ENCODE peak calls at places on chromosome 19, in ten cellular contexts. K is skeletal muscle cell; A is upper lobe of right lung; J is AG04449; B is A673; T is HAP-1; M is uterus; W is naive thymus-derived CD4-positive, alpha-beta T cell; O is PC-3; E is cardiac fibroblast. N is an unnamed sample.

GRCh38 chr19:53132231-53132991 is at the start of gene ZNF415:
- DNase-seq in A (peak), J (no peak), M (peak), T (no peak), E (peak), K (peak), W (peak), O (peak), B (peak), N (no peak)

GRCh38 chr19:33214621-33215020 is 11.0 kb downstream of the SLC7A10 start:
- DNase-seq in W (no peak), K (no peak), O (peak), T (no peak), A (no peak), B (peak), J (no peak), M (no peak), E (peak), N (no peak)

GRCh38 chr19:35232912-35233311 is 4.4 kb upstream of the FAM187B start:
- DNase-seq in M (no peak), B (no peak), T (no peak), O (no peak), J (no peak), K (no peak), W (no peak), E (no peak), A (no peak), N (no peak)

GRCh38 chr19:2474232-2475017 is 1.5 kb upstream of the GADD45B start:
- DNase-seq in O (peak), E (peak), B (peak), T (peak), K (peak), W (peak), M (peak), A (peak), J (no peak), N (peak)

GRCh38 chr19:55080915-55081772 is 5.5 kb downstream of the EPS8L1 start:
- DNase-seq in E (peak), B (peak), K (no peak), M (no peak), O (no peak), T (peak), W (peak), A (peak), J (no peak), N (peak)

GRCh38 chr19:11200931-11201330 is 3.6 kb upstream of the KANK2 start:
- DNase-seq in E (no peak), W (no peak), M (no peak), J (no peak), B (no peak), T (no peak), K (no peak), A (no peak), O (no peak), N (no peak)

GRCh38 chr19:49347835-49348234 is 12.6 kb downstream of the CD37 start:
- DNase-seq in O (peak), W (no peak), J (peak), M (peak), B (peak), K (no peak), T (peak), A (no peak), E (peak), N (peak)

GRCh38 chr19:3027292-3027691 is 1.8 kb downstream of the TLE2 start:
- DNase-seq in B (no peak), O (no peak), J (no peak), A (no peak), W (no peak), T (no peak), M (no peak), K (no peak), E (no peak), N (no peak)

GRCh38 chr19:34502582-34503545 is 21.3 kb downstream of the WTIP start:
- DNase-seq in O (no peak), A (peak), T (no peak), E (peak), M (no peak), W (no peak), J (no peak), B (no peak), K (no peak), N (no peak)

GRCh38 chr19:18418034-18418724 is 1.0 kb upstream of the SSBP4 start:
- DNase-seq in E (no peak), M (no peak), K (no peak), B (no peak), O (no peak), W (no peak), T (no peak), A (peak), J (no peak), N (peak)

GRCh38 chr19:14118165-14119051 is 846 bp upstream of the PRKACA start:
- DNase-seq in K (peak), A (peak), J (peak), B (peak), E (peak), W (peak), M (peak), T (no peak), O (no peak), N (peak)

GRCh38 chr19:2084993-2085720 is 11.0 kb downstream of the MOB3A start:
- DNase-seq in J (no peak), B (peak), E (peak), O (peak), A (peak), W (peak), K (no peak), T (no peak), M (no peak), N (peak)

GRCh38 chr19:45076851-45077730 is 813 bp upstream of the ZNF296 start:
- DNase-seq in T (no peak), E (no peak), O (no peak), B (no peak), W (no peak), K (no peak), J (no peak), A (no peak), M (no peak), N (no peak)

GRCh38 chr19:3054972-3055740 is 7.1 kb downstream of the TLE5 start:
- DNase-seq in J (no peak), W (no peak), B (no peak), T (no peak), M (no peak), E (peak), O (peak), A (no peak), K (no peak), N (no peak)

GRCh38 chr19:55322495-55322894 is 2.6 kb downstream of the TMEM150B start:
- DNase-seq in M (no peak), J (no peak), W (no peak), E (no peak), K (no peak), A (no peak), B (no peak), T (no peak), O (no peak), N (no peak)

GRCh38 chr19:6590458-6591319 is at the start of gene CD70:
- DNase-seq in A (no peak), W (peak), K (no peak), M (no peak), O (no peak), B (peak), J (no peak), T (peak), E (no peak), N (peak)

GRCh38 chr19:17686592-17687042 is 1.5 kb downstream of the UNC13A start:
- DNase-seq in M (no peak), T (no peak), J (no peak), K (no peak), W (no peak), E (peak), A (no peak), B (peak), O (peak), N (no peak)

GRCh38 chr19:51783373-51783772 is 11.6 kb upstream of the FPR3 start:
- DNase-seq in K (no peak), A (no peak), E (peak), T (no peak), M (no peak), J (no peak), B (peak), W (no peak), O (peak), N (peak)

GRCh38 chr19:42091300-42092266 is 15.6 kb downstream of the ZNF574 start:
- DNase-seq in E (peak), B (peak), M (peak), A (no peak), T (no peak), K (no peak), W (no peak), J (no peak), O (peak), N (no peak)

GRCh38 chr19:55492362-55492944 is 4.2 kb downstream of the SSC5D start:
- DNase-seq in T (no peak), O (no peak), M (peak), E (no peak), W (no peak), A (no peak), J (no peak), K (no peak), B (no peak), N (no peak)

GRCh38 chr19:13757805-13758772 is 6.2 kb upstream of the MRI1 start:
- DNase-seq in E (no peak), J (no peak), T (no peak), W (no peak), K (no peak), O (no peak), B (no peak), M (no peak), A (no peak), N (no peak)

GRCh38 chr19:47447470-47448359 is 24.0 kb downstream of the SLC8A2 start:
- DNase-seq in K (no peak), E (peak), O (peak), J (no peak), A (peak), W (peak), B (peak), T (peak), M (peak), N (peak)

GRCh38 chr19:29262085-29262484 is 49.1 kb upstream of the UQCRFS1 start:
- DNase-seq in K (no peak), O (no peak), E (no peak), J (no peak), W (no peak), T (no peak), A (no peak), B (no peak), M (no peak), N (no peak)

GRCh38 chr19:15673176-15673654 is 328 bp downstream of the CYP4F12 start:
- DNase-seq in O (no peak), M (no peak), B (no peak), W (no peak), E (no peak), A (no peak), J (no peak), T (no peak), K (no peak), N (no peak)
- H3K4me3 ChIP-seq in O (no peak), M (no peak), B (no peak), W (no peak), E (no peak), A (no peak), J (no peak), T (no peak), K (no peak), N (no peak)

DNA sequence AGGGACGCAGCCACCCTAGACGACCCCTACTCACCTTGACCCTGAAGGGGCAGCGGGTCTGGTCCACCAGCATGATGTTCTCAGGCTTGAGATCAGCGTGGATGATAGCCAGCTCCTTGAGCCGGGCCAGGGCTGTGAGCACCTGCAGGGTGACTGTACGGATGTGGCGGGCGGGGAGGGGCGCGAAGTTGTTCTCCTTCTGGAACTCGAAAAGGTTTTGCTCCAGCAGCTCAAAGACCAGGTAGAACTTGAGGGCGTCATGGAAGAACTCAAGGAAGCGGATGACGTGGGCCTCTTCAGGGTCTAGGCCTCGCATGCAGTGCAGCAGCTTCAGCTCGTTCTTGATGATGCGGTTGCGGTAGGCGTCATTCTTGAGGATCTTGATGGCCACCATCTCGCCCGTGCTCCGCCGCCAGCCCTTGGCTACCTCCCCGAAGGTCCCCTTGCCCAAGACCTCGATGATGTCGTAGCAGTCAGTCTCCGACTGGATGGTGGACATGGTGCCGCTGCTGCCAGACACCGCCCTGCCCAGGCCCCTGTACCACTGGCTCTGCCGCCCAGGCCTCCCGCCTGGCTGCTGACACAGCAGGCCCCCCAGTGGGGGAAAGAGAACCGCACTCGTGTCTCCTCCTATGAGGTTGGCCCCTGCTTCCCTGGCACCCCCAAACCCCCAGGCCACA is 437 bp downstream of the HIPK4 start:
- DNase-seq in O (no peak), A (no peak), T (no peak), E (no peak), K (no peak), B (no peak), W (no peak), J (no peak), M (no peak), N (no peak)
- H3K4me3 ChIP-seq in O (no peak), A (no peak), T (no peak), E (no peak), K (no peak), B (no peak), W (no peak), J (no peak), M (no peak), N (no peak)

GRCh38 chr19:38850976-38851621 is 1.3 kb upstream of the HNRNPL start:
- DNase-seq in K (no peak), J (no peak), B (peak), A (peak), M (peak), T (no peak), W (no peak), O (no peak), E (no peak), N (peak)

GRCh38 chr19:38850231-38850975 is 617 bp upstream of the HNRNPL start:
- DNase-seq in T (peak), A (peak), K (peak), O (peak), B (peak), J (peak), W (peak), E (peak), M (peak), N (peak)

GRCh38 chr19:38851622-38852230 is 1.9 kb upstream of the HNRNPL start:
- DNase-seq in M (peak), W (peak), K (peak), A (peak), J (no peak), B (peak), O (peak), E (peak), T (peak), N (peak)

GRCh38 chr19:38852231-38853044 is 2.7 kb upstream of the HNRNPL start:
- DNase-seq in W (peak), K (no peak), T (no peak), O (peak), B (peak), J (no peak), A (peak), E (peak), M (peak), N (peak)

GRCh38 chr19:38853214-38853613 is 3.4 kb upstream of the HNRNPL start:
- DNase-seq in K (no peak), W (no peak), T (no peak), A (no peak), M (no peak), O (no peak), B (no peak), J (no peak), E (no peak), N (no peak)
- H3K4me3 ChIP-seq in K (peak), W (peak), T (peak), A (peak), M (no peak), O (peak), B (peak), J (peak), E (peak), N (peak)

GRCh38 chr19:57946316-57946715 is 1.2 kb downstream of the ZNF256 start:
- DNase-seq in J (no peak), M (no peak), K (no peak), B (no peak), O (no peak), W (no peak), T (no peak), A (no peak), E (no peak), N (no peak)
- H3K4me3 ChIP-seq in J (peak), M (no peak), K (peak), B (peak), O (peak), W (peak), T (peak), A (peak), E (peak), N (peak)

GRCh38 chr19:19668230-19669012 is at the start of gene ZNF101:
- DNase-seq in J (peak), B (peak), M (peak), T (peak), E (peak), A (peak), W (peak), K (peak), O (peak), N (peak)

GRCh38 chr19:19674315-19674714 is 5.7 kb downstream of the ZNF101 start:
- DNase-seq in K (no peak), J (no peak), T (no peak), O (no peak), A (no peak), E (no peak), M (no peak), W (no peak), B (no peak), N (no peak)

GRCh38 chr19:19672816-19673215 is 4.2 kb downstream of the ZNF101 start:
- DNase-seq in J (no peak), M (no peak), K (no peak), W (no peak), O (no peak), A (no peak), B (no peak), T (no peak), E (peak), N (no peak)

GRCh38 chr19:19670070-19670551 is 1.5 kb downstream of the ZNF101 start:
- DNase-seq in A (no peak), O (no peak), J (no peak), T (peak), B (no peak), M (no peak), E (no peak), W (no peak), K (no peak), N (no peak)
- H3K4me3 ChIP-seq in A (peak), O (peak), J (peak), T (peak), B (peak), M (no peak), E (no peak), W (peak), K (no peak), N (peak)

DNA sequence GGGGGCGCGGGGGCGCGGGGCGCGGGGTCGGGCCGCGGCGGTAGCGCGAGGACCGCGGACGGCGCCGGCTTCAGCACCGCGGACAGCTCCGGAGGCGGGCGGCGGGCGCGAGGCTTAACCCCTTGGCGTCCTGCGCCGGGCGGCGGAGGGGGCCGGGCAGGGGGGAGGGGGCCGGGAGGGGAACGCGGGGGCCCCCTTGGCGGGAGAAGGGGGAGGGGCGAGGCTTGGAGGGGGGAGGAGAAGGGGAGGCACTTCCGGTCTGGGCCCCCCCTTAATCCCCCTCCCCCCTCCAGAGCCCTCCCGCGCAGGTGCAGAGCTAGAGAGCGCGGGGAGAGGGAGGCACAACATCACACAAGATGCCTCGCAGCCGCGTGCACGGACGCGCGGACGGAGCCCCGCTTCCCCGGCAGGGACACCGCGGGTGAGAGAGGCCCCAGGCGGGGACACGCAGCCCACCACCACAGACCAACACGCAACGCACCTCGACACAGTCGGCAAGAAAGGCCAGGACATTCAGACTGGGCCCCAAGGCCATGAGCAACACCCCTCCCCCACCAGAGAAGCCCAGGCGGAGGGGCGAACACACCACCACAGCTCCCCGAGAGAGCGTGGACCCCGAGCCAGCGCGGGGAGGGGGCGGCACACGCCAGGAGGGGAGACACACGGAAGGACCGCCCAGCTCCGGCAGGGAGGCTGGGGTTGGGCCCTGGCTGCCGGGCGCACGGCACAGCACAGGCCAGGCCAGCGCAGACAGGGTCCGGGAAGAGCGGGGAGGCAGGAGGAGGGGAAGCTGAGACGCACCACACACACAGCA is 24.1 kb downstream of the SHANK1 start:
- DNase-seq in O (no peak), E (no peak), J (no peak), T (no peak), A (no peak), M (no peak), B (peak), K (no peak), W (no peak), N (no peak)
- H3K4me3 ChIP-seq in O (no peak), E (no peak), J (no peak), T (no peak), A (no peak), M (no peak), B (no peak), K (no peak), W (no peak), N (no peak)

GRCh38 chr19:50357178-50358100 is 8.0 kb downstream of the NAPSA start:
- DNase-seq in W (peak), A (peak), J (no peak), B (peak), K (no peak), E (peak), O (peak), T (peak), M (peak), N (peak)
- H3K4me3 ChIP-seq in W (peak), A (peak), J (peak), B (peak), K (peak), E (peak), O (peak), T (no peak), M (peak), N (peak)

GRCh38 chr19:5290336-5291262 is 50.0 kb downstream of the PTPRS start:
- DNase-seq in E (no peak), O (no peak), A (no peak), J (no peak), W (no peak), B (no peak), M (no peak), T (no peak), K (no peak), N (no peak)
- H3K4me3 ChIP-seq in E (no peak), O (no peak), A (peak), J (no peak), W (no peak), B (no peak), M (no peak), T (no peak), K (no peak), N (no peak)

GRCh38 chr19:8513687-8514504 is at the start of gene ZNF414:
- DNase-seq in W (peak), A (peak), K (peak), E (peak), J (peak), O (peak), B (peak), M (peak), T (peak), N (peak)
- H3K4me3 ChIP-seq in W (peak), A (peak), K (peak), E (peak), J (peak), O (peak), B (peak), M (peak), T (peak), N (peak)

N was measured in GM12865.